ENCODE peak calls at places on chromosomes 11 and 22, in nine cellular contexts. M is stimulated activated CD4-positive, alpha-beta T cell treated with anti-CD3 and anti-CD28 coated beads, TNF-alpha, amount 100 ng/mL, for 4 hours; F is EL; P is RWPE1; C is nucleus accumbens; L is stomach; E is brain microvascular endothelial cell; J is neural crest cell; N is iris pigment epithelial cell. I is an unnamed sample.

GRCh38 chr22:37442537-37442936 is 15.3 kb upstream of the ELFN2 start:
- DNase-seq in L (no peak), C (no peak), J (no peak), M (no peak), E (peak; percentile 33), N (peak; percentile 68), P (peak; percentile 40), F (peak; percentile 58), I (no peak)

GRCh38 chr11:44524751-44525171 is 40.7 kb upstream of the CD82 start:
- DNase-seq in M (no peak), L (no peak), C (no peak), P (no peak), J (no peak), E (peak; percentile 31), F (no peak), N (peak; percentile 10), I (peak; percentile 40)

GRCh38 chr11:133834399-133835257 is 10.7 kb downstream of the SPATA19 start:
- DNase-seq in E (no peak), P (no peak), F (no peak), J (no peak), L (no peak), N (no peak), C (no peak), M (no peak), I (peak; percentile 26)

GRCh38 chr11:88482871-88483301 is 145.3 kb upstream of the CTSC start:
- DNase-seq in J (no peak), P (peak; percentile 9), M (no peak), L (no peak), C (no peak), F (peak; percentile 90), E (no peak), N (peak; percentile 51), I (no peak)

GRCh38 chr22:49229483-49230193 is 598.0 kb downstream of the BRD1 start:
- DNase-seq in P (no peak), L (no peak), J (no peak), C (no peak), M (no peak), N (no peak), F (no peak), E (no peak), I (no peak)

GRCh38 chr11:76713499-76713898 is 43.0 kb upstream of the LRRC32 start:
- DNase-seq in M (no peak), P (no peak), N (no peak), L (no peak), J (no peak), F (no peak), E (no peak), C (no peak), I (no peak)

GRCh38 chr11:34192481-34193401 is 87.3 kb downstream of the NAT10 start:
- DNase-seq in L (peak; percentile 45), F (peak; percentile 98), J (no peak), M (no peak), E (peak; percentile 85), P (peak; percentile 92), C (no peak), N (peak; percentile 93), I (no peak)

GRCh38 chr22:37012262-37012904 is 6.9 kb downstream of the TST start:
- DNase-seq in N (no peak), L (peak; percentile 77), M (no peak), P (no peak), J (no peak), C (peak; percentile 25), F (no peak), E (no peak), I (no peak)

GRCh38 chr11:122642971-122643370 is 12.6 kb upstream of the UBASH3B start:
- DNase-seq in F (peak; percentile 56), L (no peak), E (peak; percentile 68), N (peak; percentile 36), C (no peak), J (no peak), P (no peak), M (no peak), I (no peak)

GRCh38 chr22:38751066-38751421 is 4.8 kb downstream of the SUN2 start:
- DNase-seq in F (no peak), M (no peak), J (no peak), N (no peak), C (no peak), L (no peak), E (no peak), P (no peak), I (no peak)

GRCh38 chr11:69297926-69298777 is 4.2 kb downstream of the MYEOV start:
- DNase-seq in F (peak; percentile 95), J (no peak), P (peak; percentile 56), L (peak; percentile 82), M (no peak), C (peak; percentile 36), E (peak; percentile 62), N (peak; percentile 93), I (peak; percentile 76)

GRCh38 chr22:50691521-50691920 is 18.9 kb downstream of the SHANK3 start:
- DNase-seq in F (peak; percentile 31), L (no peak), N (peak; percentile 47), C (no peak), M (no peak), E (peak; percentile 40), P (no peak), J (peak; percentile 45), I (peak; percentile 32)

GRCh38 chr11:14908214-14908880 is 16.3 kb upstream of the CYP2R1 start:
- DNase-seq in N (peak; percentile 55), M (no peak), P (peak; percentile 48), C (no peak), J (no peak), F (peak; percentile 43), L (no peak), E (peak; percentile 34), I (peak; percentile 77)

GRCh38 chr11:114317738-114318137 is 21.5 kb downstream of the NNMT start:
- DNase-seq in J (peak; percentile 7), E (no peak), M (no peak), L (no peak), P (no peak), N (no peak), C (no peak), F (peak; percentile 36), I (peak; percentile 70)

GRCh38 chr11:2221591-2221990 is 48.8 kb downstream of the ASCL2 start:
- DNase-seq in C (no peak), N (no peak), J (no peak), M (no peak), F (no peak), P (no peak), E (no peak), L (no peak), I (no peak)

GRCh38 chr11:76208829-76209670 is 2.7 kb upstream of the WNT11 start:
- DNase-seq in C (no peak), M (peak; percentile 61), P (peak; percentile 55), F (peak; percentile 62), E (peak; percentile 15), J (peak; percentile 77), L (peak; percentile 69), N (peak; percentile 47), I (peak; percentile 88)

GRCh38 chr11:2258501-2259465 is 11.6 kb downstream of the ASCL2 start:
- DNase-seq in M (no peak), N (no peak), L (peak; percentile 20), J (no peak), E (no peak), F (no peak), P (no peak), C (no peak), I (no peak)

GRCh38 chr11:64858467-64859401 is 14.3 kb upstream of the CDC42BPG start:
- DNase-seq in F (no peak), C (no peak), E (no peak), J (no peak), P (no peak), M (no peak), N (no peak), L (peak; percentile 57), I (no peak)

GRCh38 chr22:36928181-36928580 is 14.8 kb downstream of the CSF2RB start:
- DNase-seq in M (no peak), P (no peak), E (no peak), J (no peak), L (no peak), F (no peak), N (no peak), C (no peak), I (peak; percentile 51)

GRCh38 chr22:17952273-17952801 is 72.0 kb downstream of the MICAL3 start:
- DNase-seq in J (no peak), N (no peak), L (no peak), F (no peak), M (no peak), C (no peak), E (no peak), P (no peak), I (peak; percentile 26)